ENCODE peak calls at places on chromosomes 11 and 22, in five cellular contexts. Q, H, U, O and C are unnamed samples.

GRCh38 chr11:12430351-12430750 is 53.0 kb downstream of the PARVA start:
- DNase-seq in U (no peak), H (no peak), O (no peak), Q (peak), C (no peak)

GRCh38 chr11:76716268-76716667 is 45.7 kb upstream of the LRRC32 start:
- DNase-seq in Q (no peak), O (no peak), H (no peak), U (no peak), C (no peak)

GRCh38 chr11:117220999-117221774 is 10.7 kb downstream of the PCSK7 start:
- DNase-seq in O (no peak), U (no peak), H (no peak), Q (no peak), C (no peak)

GRCh38 chr11:57476223-57476882 is 16.0 kb downstream of the RTN4RL2 start:
- DNase-seq in H (no peak), Q (peak), U (no peak), O (no peak), C (no peak)

GRCh38 chr11:66868726-66869291 is 11.9 kb downstream of the LRFN4 start:
- DNase-seq in U (peak), O (no peak), Q (no peak), H (no peak), C (no peak)

GRCh38 chr11:120336641-120337132 is 474 bp downstream of the ARHGEF12 start:
- DNase-seq in Q (peak), H (peak), O (no peak), U (no peak), C (no peak)

GRCh38 chr11:118010738-118011461 is 24.7 kb downstream of the IL10RA start:
- DNase-seq in O (no peak), Q (no peak), U (no peak), H (no peak), C (no peak)

GRCh38 chr11:69700278-69701140 is 3.3 kb downstream of the FGF19 start:
- DNase-seq in O (peak), U (no peak), Q (peak), H (no peak), C (no peak)

GRCh38 chr11:14393129-14393528 is 34.1 kb upstream of the RRAS2 start:
- DNase-seq in U (no peak), H (no peak), Q (no peak), O (no peak), C (no peak)

GRCh38 chr22:26801449-26801848 is 144.1 kb downstream of the MIAT start:
- DNase-seq in O (no peak), Q (no peak), U (no peak), H (no peak), C (no peak)